ENCODE peak calls at places on chromosomes 12 and 14, in four cellular contexts. One of them, this sample, is unnamed.

GRCh38 chr12:77914089-77914488 is 83.4 kb downstream of the NAV3 start:
- DNase-seq in K562: no peak
- DNase-seq in HepG2: no peak
- DNase-seq in suprapubic skin: no peak
- DNase-seq in this sample: no peak

GRCh38 chr12:103780093-103780440 is 61.0 kb downstream of the NT5DC3 start:
- DNase-seq in HepG2: no peak
- DNase-seq in K562: no peak
- DNase-seq in suprapubic skin: no peak
- DNase-seq in this sample: no peak

GRCh38 chr12:52156757-52157565 is 34.9 kb downstream of the KRT80 start:
- DNase-seq in suprapubic skin: no peak
- DNase-seq in K562: peak
- DNase-seq in HepG2: peak
- DNase-seq in this sample: peak

GRCh38 chr14:51097287-51097686 is 2.4 kb upstream of the TRIM9 start:
- DNase-seq in suprapubic skin: no peak
- DNase-seq in HepG2: no peak
- DNase-seq in K562: no peak
- DNase-seq in this sample: no peak

GRCh38 chr14:25884657-25885056 is 713.2 kb downstream of the NOVA1 start:
- DNase-seq in suprapubic skin: no peak
- DNase-seq in HepG2: no peak
- DNase-seq in K562: no peak
- DNase-seq in this sample: no peak

GRCh38 chr12:120381752-120382419 is 12.9 kb upstream of the MSI1 start:
- DNase-seq in HepG2: peak
- DNase-seq in K562: peak
- DNase-seq in suprapubic skin: no peak
- DNase-seq in this sample: no peak

GRCh38 chr12:117188961-117189724 is 1.1 kb downstream of the FBXO21 start:
- DNase-seq in HepG2: no peak
- DNase-seq in suprapubic skin: peak
- DNase-seq in K562: no peak
- DNase-seq in this sample: no peak

GRCh38 chr14:99604766-99605298 is 825 bp upstream of the CCDC85C start:
- DNase-seq in HepG2: no peak
- DNase-seq in suprapubic skin: no peak
- DNase-seq in K562: peak
- DNase-seq in this sample: peak

GRCh38 chr12:82746668-82747067 is 60.0 kb downstream of the TMTC2 start:
- DNase-seq in suprapubic skin: no peak
- DNase-seq in K562: no peak
- DNase-seq in HepG2: no peak
- DNase-seq in this sample: no peak

GRCh38 chr12:78887008-78887407 is 22.4 kb downstream of the SYT1 start:
- DNase-seq in suprapubic skin: no peak
- DNase-seq in HepG2: peak
- DNase-seq in K562: no peak
- DNase-seq in this sample: no peak

GRCh38 chr14:30960216-30960615 is 65.2 kb upstream of the AP4S1 start:
- DNase-seq in suprapubic skin: no peak
- DNase-seq in K562: no peak
- DNase-seq in HepG2: no peak
- DNase-seq in this sample: no peak
- TF ChIP-seq POLR2A in suprapubic skin: no peak
- TF ChIP-seq POLR2A in K562: no peak
- TF ChIP-seq POLR2A in HepG2: no peak
- TF ChIP-seq POLR2A in this sample: no peak

GRCh38 chr12:49131973-49132461 is 822 bp upstream of the TUBA1B start:
- DNase-seq in suprapubic skin: no peak
- DNase-seq in HepG2: no peak
- DNase-seq in K562: no peak
- DNase-seq in this sample: peak
- TF ChIP-seq POLR2AphosphoS5 in suprapubic skin: no peak
- TF ChIP-seq POLR2AphosphoS5 in HepG2: no peak
- TF ChIP-seq POLR2AphosphoS5 in K562: no peak
- TF ChIP-seq POLR2AphosphoS5 in this sample: no peak

DNA sequence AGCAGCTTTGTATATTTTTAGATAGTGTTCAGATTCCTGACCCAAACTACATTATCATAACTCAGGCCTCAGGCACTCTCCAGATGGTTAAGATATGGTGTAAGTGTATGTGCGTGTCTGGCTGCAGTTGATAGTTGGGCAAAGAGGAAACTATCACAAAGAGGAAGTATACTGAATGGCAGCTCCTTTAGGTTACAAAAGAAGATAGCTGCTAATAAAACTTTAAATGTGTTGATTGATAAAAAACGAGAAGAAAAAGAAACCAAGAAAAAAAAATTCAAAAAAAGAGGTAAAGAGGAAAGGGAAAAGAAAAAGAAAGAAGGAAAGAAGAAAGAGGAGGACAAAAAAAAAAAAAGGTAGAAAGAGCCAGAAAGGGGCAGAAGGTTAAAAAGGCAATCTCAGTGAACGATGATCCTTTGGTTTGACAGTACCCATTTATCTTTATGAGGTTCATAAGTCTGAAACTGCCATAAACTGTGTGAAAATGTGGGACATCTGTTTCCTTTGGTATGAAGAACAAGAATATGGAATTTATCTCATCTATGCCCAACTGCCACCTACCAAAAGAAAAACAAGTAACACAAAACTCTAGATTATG is 42.2 kb downstream of the TAOK3 start:
- DNase-seq in K562: peak
- DNase-seq in HepG2: no peak
- DNase-seq in suprapubic skin: no peak
- DNase-seq in this sample: no peak
- TF ChIP-seq EP300 in K562: peak
- TF ChIP-seq EP300 in HepG2: no peak
- TF ChIP-seq EP300 in suprapubic skin: no peak
- TF ChIP-seq EP300 in this sample: no peak

GRCh38 chr14:20486700-20487401 is 17.6 kb downstream of the PNP start:
- DNase-seq in K562: no peak
- DNase-seq in HepG2: no peak
- DNase-seq in suprapubic skin: no peak
- DNase-seq in this sample: no peak

GRCh38 chr14:20487402-20487742 is 18.0 kb upstream of the RNASE10 start:
- DNase-seq in suprapubic skin: no peak
- DNase-seq in HepG2: no peak
- DNase-seq in K562: no peak
- DNase-seq in this sample: no peak

GRCh38 chr14:20489093-20489994 is 16.0 kb upstream of the RNASE10 start:
- DNase-seq in HepG2: peak
- DNase-seq in K562: no peak
- DNase-seq in suprapubic skin: no peak
- DNase-seq in this sample: no peak

GRCh38 chr14:20482382-20482781 is 13.2 kb downstream of the PNP start:
- DNase-seq in suprapubic skin: no peak
- DNase-seq in K562: peak
- DNase-seq in HepG2: no peak
- DNase-seq in this sample: no peak

DNA sequence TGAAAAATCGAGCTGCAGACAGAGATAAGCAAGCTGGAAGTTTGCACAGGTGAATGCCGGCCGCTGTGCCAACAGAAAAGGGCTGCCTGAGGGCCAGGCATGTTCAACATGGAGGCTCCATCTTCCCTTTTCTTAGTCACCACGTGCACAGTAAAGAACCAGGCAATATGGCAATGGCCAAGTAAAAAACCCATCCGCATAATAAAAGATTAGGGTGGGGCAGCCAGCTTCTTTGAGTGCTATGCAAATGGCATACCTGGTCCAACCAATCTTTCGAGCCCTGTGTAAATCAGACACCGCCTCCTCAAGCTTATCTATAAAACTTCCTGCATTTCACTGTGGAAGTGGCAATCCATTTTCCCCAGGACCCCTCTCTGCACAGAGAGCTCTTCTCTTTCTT is 16.7 kb downstream of the PNP start:
- DNase-seq in HepG2: no peak
- DNase-seq in K562: no peak
- DNase-seq in suprapubic skin: no peak
- DNase-seq in this sample: no peak
- TF ChIP-seq POLR2A in HepG2: no peak
- TF ChIP-seq POLR2A in K562: no peak
- TF ChIP-seq POLR2A in suprapubic skin: no peak
- TF ChIP-seq POLR2A in this sample: no peak

GRCh38 chr12:96366255-96366654 is 34.0 kb downstream of the CDK17 start:
- DNase-seq in suprapubic skin: no peak
- DNase-seq in HepG2: no peak
- DNase-seq in K562: no peak
- DNase-seq in this sample: no peak

GRCh38 chr12:96368233-96368632 is 32.0 kb downstream of the CDK17 start:
- DNase-seq in suprapubic skin: no peak
- DNase-seq in K562: no peak
- DNase-seq in HepG2: no peak
- DNase-seq in this sample: no peak

GRCh38 chr12:96364092-96364700 is 36.0 kb downstream of the CDK17 start:
- DNase-seq in suprapubic skin: no peak
- DNase-seq in HepG2: no peak
- DNase-seq in K562: no peak
- DNase-seq in this sample: no peak

GRCh38 chr12:96368687-96369086 is 31.6 kb downstream of the CDK17 start:
- DNase-seq in HepG2: no peak
- DNase-seq in suprapubic skin: no peak
- DNase-seq in K562: no peak
- DNase-seq in this sample: no peak

GRCh38 chr12:96365604-96366230 is 34.5 kb downstream of the CDK17 start:
- DNase-seq in K562: no peak
- DNase-seq in HepG2: no peak
- DNase-seq in suprapubic skin: no peak
- DNase-seq in this sample: no peak
- TF ChIP-seq POLR2AphosphoS5 in K562: no peak
- TF ChIP-seq POLR2AphosphoS5 in HepG2: no peak
- TF ChIP-seq POLR2AphosphoS5 in suprapubic skin: no peak
- TF ChIP-seq POLR2AphosphoS5 in this sample: no peak

DNA sequence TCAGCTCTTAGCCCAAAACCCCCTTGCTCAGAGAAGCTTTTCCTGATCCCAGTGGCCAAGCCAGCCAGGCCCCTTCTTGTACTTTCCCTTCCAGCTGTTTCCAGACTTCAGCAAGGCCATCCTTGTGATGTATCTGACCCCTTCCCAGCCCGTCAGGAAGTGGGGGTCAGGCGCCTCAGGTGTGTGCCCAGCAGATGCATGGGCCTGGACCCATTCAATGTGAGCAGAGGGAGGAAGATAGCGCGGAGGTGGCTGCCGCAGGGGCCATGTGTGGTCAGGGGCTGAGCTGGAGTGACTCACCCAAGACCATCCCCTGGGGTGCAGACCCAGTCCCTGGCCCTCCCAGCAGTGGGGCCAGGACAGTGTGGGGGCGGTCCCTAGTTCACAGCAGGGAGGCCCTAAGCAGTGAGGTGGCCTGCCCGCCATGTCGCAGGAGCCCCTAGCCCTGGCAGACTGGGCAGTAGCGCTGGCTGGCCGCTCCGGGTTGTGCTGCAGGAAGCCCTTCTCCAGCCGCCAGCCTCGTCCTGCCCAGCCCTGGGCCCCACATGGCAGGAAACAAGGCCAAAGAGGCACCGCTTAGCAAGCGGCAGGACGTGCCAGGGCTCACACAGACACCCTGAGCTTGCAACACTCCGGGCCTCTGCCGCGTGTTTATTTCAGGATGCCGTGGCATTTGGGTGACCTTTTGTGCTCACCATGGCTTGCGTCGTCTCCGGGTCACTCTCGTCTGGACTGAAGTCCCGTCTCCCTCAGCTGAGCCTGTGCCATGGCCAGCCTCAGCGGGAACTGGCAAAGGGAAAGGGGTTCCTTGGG is 12.0 kb downstream of the ADSS1 start:
- DNase-seq in suprapubic skin: peak
- DNase-seq in K562: no peak
- DNase-seq in HepG2: peak
- DNase-seq in this sample: peak
- TF ChIP-seq EP300 in suprapubic skin: no peak
- TF ChIP-seq EP300 in K562: no peak
- TF ChIP-seq EP300 in HepG2: peak
- TF ChIP-seq EP300 in this sample: peak

GRCh38 chr14:49623941-49624806 is 3.6 kb downstream of the MGAT2 start:
- DNase-seq in suprapubic skin: no peak
- DNase-seq in HepG2: no peak
- DNase-seq in K562: no peak
- DNase-seq in this sample: peak
- TF ChIP-seq POLR2A in suprapubic skin: no peak
- TF ChIP-seq POLR2A in HepG2: no peak
- TF ChIP-seq POLR2A in K562: peak
- TF ChIP-seq POLR2A in this sample: no peak

DNA sequence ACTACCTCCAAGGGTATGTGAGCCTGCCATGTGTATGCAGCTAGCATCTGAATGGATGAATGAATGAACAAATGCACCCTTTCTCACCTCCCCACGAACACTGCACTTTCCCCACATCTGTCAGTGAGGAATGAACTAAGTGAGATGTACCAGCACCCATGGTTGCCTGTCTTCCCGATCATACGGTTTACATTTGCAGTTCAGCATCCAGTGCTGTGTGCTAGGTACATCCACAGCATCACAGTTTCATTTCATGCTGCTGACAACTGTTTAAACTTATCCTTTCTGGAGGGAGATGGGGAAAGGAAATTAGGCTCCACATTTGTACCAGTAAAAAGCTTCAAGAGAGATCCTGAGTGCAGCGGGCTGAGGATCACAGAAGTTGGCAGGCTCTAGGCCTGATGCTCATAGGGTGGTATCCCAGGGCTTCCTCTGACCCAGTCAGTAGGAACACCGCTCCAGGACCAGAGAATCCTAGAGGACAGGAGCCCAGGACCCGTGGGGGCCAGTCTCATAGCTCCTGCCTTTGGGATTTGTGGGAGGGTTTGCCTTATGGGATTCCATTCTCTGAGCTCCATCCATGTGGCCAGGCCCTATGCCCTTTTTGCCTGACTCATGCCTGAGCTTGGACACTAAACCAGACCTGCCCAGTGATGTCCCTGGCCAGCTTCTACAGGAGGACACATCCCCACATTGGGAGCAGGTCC is 294.5 kb downstream of the CACNA1C start:
- DNase-seq in suprapubic skin: no peak
- DNase-seq in HepG2: no peak
- DNase-seq in K562: no peak
- DNase-seq in this sample: no peak
- TF ChIP-seq POLR2AphosphoS5 in suprapubic skin: no peak
- TF ChIP-seq POLR2AphosphoS5 in HepG2: no peak
- TF ChIP-seq POLR2AphosphoS5 in K562: no peak
- TF ChIP-seq POLR2AphosphoS5 in this sample: peak

This sample was measured in transverse colon.